ENCODE peak calls at places on chromosome 21, in four cellular contexts. M, N, W and H are unnamed samples.

GRCh38 chr21:38179504-38179900 is 77.3 kb upstream of the KCNJ15 start:
- DNase-seq in N (no peak), W (no peak), M (no peak), H (no peak)

GRCh38 chr21:45537111-45537745 is 5.0 kb downstream of the SLC19A1 start:
- DNase-seq in N (no peak), W (no peak), M (peak), H (no peak)

GRCh38 chr21:17460094-17460493 is 52.7 kb upstream of the CXADR start:
- DNase-seq in W (no peak), N (no peak), M (no peak), H (no peak)

GRCh38 chr21:23217597-23217996 is 2219.4 kb downstream of the NCAM2 start:
- DNase-seq in M (no peak), N (no peak), W (no peak), H (no peak)

GRCh38 chr21:46381521-46381920 is 57.6 kb downstream of the PCNT start:
- DNase-seq in M (no peak), N (no peak), W (no peak), H (no peak)

GRCh38 chr21:31410763-31411278 is 66.8 kb upstream of the TIAM1 start:
- DNase-seq in W (no peak), M (peak), N (no peak), H (no peak)

GRCh38 chr21:39033878-39034589 is 149.2 kb downstream of the PSMG1 start:
- DNase-seq in N (peak), W (no peak), M (no peak), H (no peak)

GRCh38 chr21:37060296-37060695 is 12.6 kb downstream of the PIGP start:
- DNase-seq in N (peak), M (peak), W (no peak), H (peak)